ENCODE peak calls at places on chromosomes 3 and 15, in five cellular contexts. K is GM23248, P is neuronal stem cell, X is stomach, L is adrenal gland. G is an unnamed sample.

GRCh38 chr15:100692671-100693070 is 90.3 kb downstream of the ASB7 start:
- DNase-seq in X (no peak), L (no peak), P (no peak), K (no peak), G (no peak)

GRCh38 chr15:24269166-24269571 is 406.4 kb upstream of the NPAP1 start:
- DNase-seq in X (peak; percentile 63), L (no peak), P (no peak), K (no peak), G (no peak)

GRCh38 chr3:50441818-50442217 is 61.6 kb downstream of the CACNA2D2 start:
- DNase-seq in L (no peak), X (peak; percentile 50), P (no peak), K (no peak), G (no peak)

GRCh38 chr3:21920431-21920830 is 169.4 kb upstream of the ZNF385D start:
- DNase-seq in P (no peak), K (peak; percentile 88), L (peak; percentile 10), X (no peak), G (no peak)

GRCh38 chr3:38114875-38115644 is 21.9 kb downstream of the ACAA1 start:
- DNase-seq in X (no peak), L (no peak), K (no peak), P (no peak), G (no peak)

GRCh38 chr3:11692251-11692813 is 48.6 kb upstream of the VGLL4 start:
- DNase-seq in X (no peak), L (no peak), K (no peak), P (no peak), G (no peak)

GRCh38 chr3:43872301-43872700 is 181.6 kb downstream of the ABHD5 start:
- DNase-seq in P (no peak), K (peak; percentile 89), X (no peak), L (no peak), G (peak; percentile 88)

GRCh38 chr15:44883219-44883900 is 73.1 kb upstream of the TERB2 start:
- DNase-seq in L (no peak), P (no peak), X (no peak), K (no peak), G (no peak)

GRCh38 chr15:35117508-35118280 is 32.6 kb upstream of the NANOGP8 start:
- DNase-seq in K (no peak), P (no peak), L (no peak), X (no peak), G (no peak)

GRCh38 chr3:90024986-90025385 is 917.6 kb downstream of the EPHA3 start:
- DNase-seq in K (no peak), L (no peak), P (no peak), X (no peak), G (no peak)

GRCh38 chr3:134640872-134641470 is 9.9 kb downstream of the KY start:
- DNase-seq in L (no peak), K (peak; percentile 43), X (peak; percentile 41), P (peak; percentile 18), G (no peak)

GRCh38 chr3:39383913-39384664 is 919 bp downstream of the SLC25A38 start:
- DNase-seq in L (peak; percentile 98), X (peak; percentile 99), K (peak; percentile 98), P (peak; percentile 93), G (peak; percentile 93)

GRCh38 chr3:16122155-16122554 is 52.3 kb upstream of the GALNT15 start:
- DNase-seq in P (no peak), K (no peak), X (no peak), L (no peak), G (no peak)

GRCh38 chr3:155457591-155457990 is 164.1 kb upstream of the STRIT1 start:
- DNase-seq in L (no peak), X (no peak), P (no peak), K (no peak), G (no peak)

GRCh38 chr15:70398694-70399093 is 301.0 kb upstream of the TLE3 start:
- DNase-seq in X (no peak), P (no peak), K (no peak), L (no peak), G (no peak)
- H3K27me3 ChIP-seq in X (no peaks in the 10 kb centered on the region), P (no peaks in the 10 kb centered on the region), K (peaks cover 33% of the 10 kb centered on the region), L (no peaks in the 10 kb centered on the region), G (no peaks in the 10 kb centered on the region)

GRCh38 chr15:76064375-76064774 is 4.6 kb downstream of the TMEM266 start:
- DNase-seq in X (no peak), P (no peak), K (no peak), L (no peak), G (no peak)
- H3K27me3 ChIP-seq in X (peaks cover 41% of the 10 kb centered on the region), P (peaks cover 14% of the 10 kb centered on the region), K (peaks cover 72% of the 10 kb centered on the region), L (no peaks in the 10 kb centered on the region), G (peaks cover 55% of the 10 kb centered on the region)

GRCh38 chr3:2218826-2219225 is 120.2 kb downstream of the CNTN4 start:
- DNase-seq in K (no peak), P (no peak), L (no peak), X (no peak), G (no peak)
- H3K27me3 ChIP-seq in K (no peaks in the 10 kb centered on the region), P (no peaks in the 10 kb centered on the region), L (no peaks in the 10 kb centered on the region), X (no peaks in the 10 kb centered on the region), G (no peaks in the 10 kb centered on the region)

GRCh38 chr3:112767777-112768176 is 78.9 kb downstream of the CD200R1L start:
- DNase-seq in P (no peak), L (no peak), K (peak; percentile 26), X (no peak), G (no peak)
- H3K27me3 ChIP-seq in P (no peaks in the 10 kb centered on the region), L (no peaks in the 10 kb centered on the region), K (no peaks in the 10 kb centered on the region), X (no peaks in the 10 kb centered on the region), G (no peaks in the 10 kb centered on the region)